ENCODE peak calls at places on chromosomes 12 and 14, in four cellular contexts. R is AG08396, Q is A549, V is H9. N is an unnamed sample.

GRCh38 chr12:115597157-115597712 is 680.3 kb downstream of the MED13L start:
- DNase-seq in R (peak), Q (no peak), V (no peak), N (peak)

GRCh38 chr12:613996-614726 is 49.1 kb downstream of the NINJ2 start:
- DNase-seq in R (no peak), Q (peak), V (peak), N (peak)

GRCh38 chr12:96500686-96501085 is 11.3 kb downstream of the CFAP54 start:
- DNase-seq in R (no peak), Q (no peak), V (no peak), N (no peak)

GRCh38 chr14:102966256-102966655 is 43.8 kb downstream of the AMN start:
- DNase-seq in R (no peak), Q (no peak), V (no peak), N (no peak)

GRCh38 chr14:92348154-92348553 is 25.2 kb downstream of the SLC24A4 start:
- DNase-seq in R (no peak), Q (peak), V (no peak), N (no peak)

GRCh38 chr14:34423445-34423844 is 38.6 kb downstream of the SPTSSA start:
- DNase-seq in R (no peak), Q (no peak), V (no peak), N (no peak)

GRCh38 chr12:65540140-65540539 is 261.7 kb downstream of the MSRB3 start:
- DNase-seq in R (no peak), Q (no peak), V (no peak), N (no peak)

GRCh38 chr12:118840399-118840798 is 140.9 kb upstream of the SRRM4 start:
- DNase-seq in R (no peak), Q (peak), V (no peak), N (no peak)

GRCh38 chr12:23707270-23707669 is 242.2 kb downstream of the SOX5 start:
- DNase-seq in R (peak), Q (no peak), V (no peak), N (no peak)

GRCh38 chr12:108575199-108575912 is 13.0 kb downstream of the ISCU start:
- DNase-seq in R (no peak), Q (no peak), V (no peak), N (no peak)

GRCh38 chr14:55599250-55599879 is 19.4 kb downstream of the KTN1 start:
- DNase-seq in R (no peak), Q (peak), V (no peak), N (no peak)

GRCh38 chr12:19428261-19428660 is 11.0 kb upstream of the AEBP2 start:
- DNase-seq in R (no peak), Q (no peak), V (peak), N (no peak)

GRCh38 chr12:11706509-11707331 is 57.2 kb downstream of the ETV6 start:
- DNase-seq in R (no peak), Q (no peak), V (no peak), N (no peak)

GRCh38 chr12:89875809-89876208 is 167.2 kb upstream of the ATP2B1 start:
- DNase-seq in R (no peak), Q (no peak), V (no peak), N (no peak)